ENCODE peak calls at places on chromosomes 1 and 21, in ten cellular contexts. S is GM12865, A is H9, R is stomach, N is mucosa of descending colon, M is prostate gland, O is bronchial epithelial cell, F is hepatocyte, X is endothelial cell, E is pancreas. L is an unnamed sample.

GRCh38 chr1:51950701-51951100 is 39.8 kb downstream of the RAB3B start:
- DNase-seq in S (no peak), A (no peak), R (no peak), N (no peak), M (no peak), O (no peak), F (no peak), X (no peak), E (no peak), L (no peak)

GRCh38 chr1:58901008-58901407 is 117.2 kb upstream of the JUN start:
- DNase-seq in S (no peak), A (no peak), R (no peak), N (no peak), M (no peak), O (no peak), F (no peak), X (no peak), E (no peak), L (no peak)

GRCh38 chr21:44755227-44755626 is 43.9 kb upstream of the TSPEAR start:
- DNase-seq in S (no peak), A (peak), R (no peak), N (no peak), M (no peak), O (peak), F (no peak), X (no peak), E (no peak), L (peak)

GRCh38 chr1:35369922-35370671 is 101.6 kb downstream of the ZMYM4 start:
- DNase-seq in S (peak), A (no peak), R (peak), N (no peak), M (no peak), O (no peak), F (peak), X (peak), E (peak), L (no peak)

GRCh38 chr1:84504580-84505021 is 1.6 kb upstream of the SPATA1 start:
- DNase-seq in S (peak), A (no peak), R (no peak), N (no peak), M (no peak), O (peak), F (peak), X (no peak), E (no peak), L (no peak)

GRCh38 chr1:243246916-243247315 is 8.2 kb downstream of the CEP170 start:
- DNase-seq in S (peak), A (no peak), R (no peak), N (no peak), M (no peak), O (no peak), F (no peak), X (no peak), E (no peak), L (no peak)

GRCh38 chr1:84936116-84936810 is 43.3 kb upstream of the LPAR3 start:
- DNase-seq in S (peak), A (no peak), R (no peak), N (no peak), M (peak), O (peak), F (peak), X (peak), E (peak), L (no peak)

GRCh38 chr1:163361123-163361934 is 39.6 kb downstream of the NUF2 start:
- DNase-seq in S (peak), A (peak), R (no peak), N (no peak), M (no peak), O (peak), F (peak), X (peak), E (no peak), L (no peak)

GRCh38 chr1:15288173-15288926 is 41.3 kb downstream of the FHAD1 start:
- DNase-seq in S (no peak), A (no peak), R (no peak), N (no peak), M (no peak), O (no peak), F (no peak), X (no peak), E (no peak), L (peak)

GRCh38 chr1:44158871-44159270 is 17.4 kb upstream of the KLF18 start:
- DNase-seq in S (no peak), A (no peak), R (no peak), N (no peak), M (no peak), O (no peak), F (no peak), X (no peak), E (no peak), L (no peak)

GRCh38 chr21:27391990-27392389 is 425.1 kb upstream of the ADAMTS5 start:
- DNase-seq in S (no peak), A (no peak), R (no peak), N (no peak), M (no peak), O (no peak), F (no peak), X (no peak), E (no peak), L (no peak)

GRCh38 chr1:229027622-229028182 is 243.2 kb upstream of the RAB4A start:
- DNase-seq in S (peak), A (no peak), R (no peak), N (no peak), M (no peak), O (peak), F (peak), X (no peak), E (no peak), L (no peak)

GRCh38 chr1:195721210-195721971 is 886.8 kb downstream of the KCNT2 start:
- DNase-seq in S (no peak), A (no peak), R (no peak), N (peak), M (no peak), O (no peak), F (no peak), X (no peak), E (no peak), L (no peak)

GRCh38 chr1:83799474-83800085 is 199.4 kb downstream of the TTLL7 start:
- DNase-seq in S (no peak), A (no peak), R (no peak), N (no peak), M (no peak), O (no peak), F (no peak), X (no peak), E (no peak), L (no peak)

GRCh38 chr1:109783436-109783835 is 19.7 kb upstream of the EPS8L3 start:
- DNase-seq in S (no peak), A (no peak), R (peak), N (peak), M (peak), O (peak), F (no peak), X (no peak), E (no peak), L (peak)

GRCh38 chr1:209728466-209728865 is 23.8 kb downstream of the HSD11B1 start:
- DNase-seq in S (no peak), A (no peak), R (no peak), N (no peak), M (no peak), O (no peak), F (no peak), X (no peak), E (no peak), L (no peak)

GRCh38 chr21:25039461-25040380 is 567.6 kb downstream of the MRPL39 start:
- DNase-seq in S (peak), A (no peak), R (no peak), N (no peak), M (no peak), O (no peak), F (no peak), X (no peak), E (no peak), L (no peak)

GRCh38 chr1:163195728-163196448 is 6.8 kb downstream of the RGS5 start:
- DNase-seq in S (no peak), A (no peak), R (no peak), N (no peak), M (no peak), O (peak), F (peak), X (peak), E (no peak), L (no peak)

GRCh38 chr1:227746676-227747075 is 11.4 kb downstream of the SNAP47 start:
- DNase-seq in S (no peak), A (no peak), R (no peak), N (no peak), M (no peak), O (no peak), F (no peak), X (no peak), E (no peak), L (no peak)

GRCh38 chr1:182779530-182779929 is 10.0 kb upstream of the NPL start:
- DNase-seq in S (no peak), A (no peak), R (no peak), N (no peak), M (no peak), O (no peak), F (no peak), X (no peak), E (no peak), L (no peak)

GRCh38 chr1:182781849-182782586 is 7.6 kb upstream of the NPL start:
- DNase-seq in S (peak), A (peak), R (peak), N (peak), M (peak), O (peak), F (peak), X (peak), E (peak), L (peak)

GRCh38 chr1:182783068-182783467 is 6.5 kb upstream of the NPL start:
- DNase-seq in S (peak), A (peak), R (no peak), N (no peak), M (no peak), O (no peak), F (no peak), X (peak), E (no peak), L (no peak)

GRCh38 chr1:182784556-182785171 is 4.9 kb upstream of the NPL start:
- DNase-seq in S (peak), A (no peak), R (no peak), N (no peak), M (peak), O (peak), F (peak), X (peak), E (no peak), L (no peak)

DNA sequence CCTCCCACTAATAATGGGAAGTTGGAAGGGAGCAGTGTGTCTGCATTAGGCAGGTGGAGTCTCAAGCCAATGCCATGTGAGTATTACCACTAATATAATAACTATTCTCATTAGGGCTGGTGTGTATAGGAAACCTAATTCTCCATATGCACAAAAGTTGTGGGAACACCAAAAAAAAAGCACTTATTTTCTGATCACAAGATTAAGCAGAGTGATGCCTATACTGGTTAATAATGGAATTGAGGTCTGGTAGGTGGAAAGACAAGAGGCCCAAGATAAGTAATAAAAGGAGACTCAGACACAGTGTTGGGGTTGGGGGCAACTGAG is 7.0 kb upstream of the NPL start:
- DNase-seq in S (no peak), A (no peak), R (no peak), N (no peak), M (no peak), O (no peak), F (no peak), X (no peak), E (no peak), L (no peak)
- TF ChIP-seq CTCF in S (no peak), A (no peak), R (no peak), N (no peak), M (no peak), O (no peak), F (no peak), X (no peak), E (no peak), L (no peak)

DNA sequence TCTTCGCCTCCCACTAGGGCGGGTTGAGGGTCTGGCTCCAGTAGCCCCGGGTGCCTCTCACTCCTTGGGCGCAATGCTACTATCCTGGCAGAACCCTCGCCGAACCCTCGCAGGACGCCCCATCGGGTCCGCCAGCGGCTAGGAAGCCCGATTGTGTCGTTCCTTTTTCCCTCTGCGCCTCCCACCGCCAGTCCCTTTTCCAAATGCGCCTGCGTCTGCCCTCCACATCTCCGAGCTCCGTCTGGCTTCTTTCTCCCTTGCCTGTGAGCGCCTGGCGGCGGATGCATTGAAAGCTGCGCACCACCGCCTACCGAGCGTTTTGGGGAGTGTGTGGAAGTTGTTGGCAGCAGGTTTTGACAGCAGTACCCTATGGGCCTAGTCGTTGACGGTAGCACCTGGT is 1.0 kb upstream of the DIRAS3 start:
- DNase-seq in S (no peak), A (peak), R (no peak), N (no peak), M (peak), O (peak), F (peak), X (peak), E (peak), L (peak)
- TF ChIP-seq CTCF in S (no peak), A (peak), R (no peak), N (no peak), M (peak), O (peak), F (peak), X (no peak), E (no peak), L (peak)

DNA sequence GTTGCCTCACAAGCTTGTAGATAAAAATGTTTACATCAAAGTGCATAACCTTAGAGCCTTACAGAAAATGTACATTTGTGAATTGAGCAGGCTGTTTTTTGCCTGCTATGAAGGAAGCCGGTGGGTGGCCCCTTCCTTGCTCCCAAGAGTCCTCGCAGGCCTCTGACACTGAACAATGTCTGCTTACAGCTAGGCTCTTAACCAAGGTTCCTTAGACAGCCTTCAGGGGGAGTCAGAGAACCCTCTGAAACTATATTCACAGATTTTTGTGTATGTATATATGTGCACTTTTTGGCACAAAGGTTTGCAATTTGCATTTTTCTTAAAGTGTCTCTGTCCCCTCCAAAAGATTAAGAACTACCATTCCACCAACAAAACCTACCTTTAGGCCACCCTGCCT is 282.6 kb downstream of the BARHL2 start:
- DNase-seq in S (no peak), A (peak), R (no peak), N (no peak), M (no peak), O (peak), F (peak), X (peak), E (no peak), L (no peak)
- TF ChIP-seq CTCF in S (peak), A (peak), R (no peak), N (no peak), M (no peak), O (peak), F (peak), X (no peak), E (no peak), L (no peak)

GRCh38 chr1:112563341-112563740 is 54.6 kb downstream of the WNT2B start:
- DNase-seq in S (no peak), A (no peak), R (no peak), N (no peak), M (no peak), O (no peak), F (no peak), X (no peak), E (no peak), L (no peak)

GRCh38 chr1:112557385-112557784 is 48.6 kb downstream of the WNT2B start:
- DNase-seq in S (peak), A (no peak), R (no peak), N (no peak), M (no peak), O (peak), F (no peak), X (no peak), E (no peak), L (no peak)

DNA sequence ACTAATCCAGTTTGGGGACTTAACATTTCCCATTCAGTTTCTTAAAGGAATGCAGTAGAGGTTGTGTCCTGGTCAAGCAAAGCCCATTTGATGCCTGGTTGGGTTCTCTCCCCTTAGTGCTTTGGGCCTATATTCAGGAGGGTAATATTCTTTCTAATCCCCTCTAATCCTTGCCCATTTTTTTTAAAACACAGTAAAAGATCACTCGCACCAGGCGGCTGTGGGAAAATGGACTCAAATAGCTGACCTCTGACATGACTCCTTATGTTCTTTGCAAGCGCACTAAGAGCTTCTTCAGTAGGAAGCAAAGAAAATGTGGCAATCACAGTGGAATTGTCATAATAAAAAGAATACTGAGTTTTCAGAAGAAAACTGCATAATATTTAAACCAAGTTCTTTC is 49.9 kb downstream of the WNT2B start:
- DNase-seq in S (no peak), A (no peak), R (no peak), N (no peak), M (no peak), O (no peak), F (no peak), X (no peak), E (no peak), L (no peak)
- TF ChIP-seq CTCF in S (no peak), A (no peak), R (no peak), N (no peak), M (no peak), O (no peak), F (no peak), X (no peak), E (no peak), L (no peak)

GRCh38 chr21:23801292-23801691 is 1806.0 kb downstream of the MRPL39 start:
- DNase-seq in S (no peak), A (no peak), R (no peak), N (no peak), M (no peak), O (no peak), F (no peak), X (no peak), E (no peak), L (no peak)
- TF ChIP-seq CTCF in S (no peak), A (no peak), R (no peak), N (no peak), M (no peak), O (no peak), F (no peak), X (no peak), E (no peak), L (no peak)

GRCh38 chr1:186722711-186723309 is 42.6 kb upstream of the PTGS2 start:
- DNase-seq in S (peak), A (no peak), R (no peak), N (no peak), M (no peak), O (peak), F (peak), X (peak), E (no peak), L (no peak)
- TF ChIP-seq CTCF in S (peak), A (peak), R (no peak), N (peak), M (peak), O (peak), F (peak), X (peak), E (peak), L (peak)